ENCODE peak calls at places on chromosomes 7 and 10, in eight cellular contexts. D is thoracic aorta; O is CD8-positive, alpha-beta T cell; L is heart right ventricle; W is PC-9; H is kidney epithelial cell; N is nephron progenitor cell; U is AG04449. Q is an unnamed sample.

GRCh38 chr10:90818736-90819135 is 39.1 kb downstream of the HTR7 start:
- DNase-seq in U (no peak), H (no peak), W (no peak), D (no peak), O (no peak), N (no peak), L (no peak), Q (no peak)

GRCh38 chr10:784759-785538 is 95.5 kb upstream of the DIP2C start:
- DNase-seq in U (peak; percentile 33), O (no peak), D (peak; percentile 44), L (peak; percentile 33), H (peak; percentile 21), W (no peak), N (peak; percentile 68), Q (peak; percentile 45)

GRCh38 chr7:4699897-4700296 is 17.8 kb downstream of the FOXK1 start:
- DNase-seq in O (no peak), U (no peak), H (no peak), N (no peak), W (no peak), L (no peak), D (no peak), Q (no peak)

GRCh38 chr10:37856881-37857286 is 526 bp downstream of the ZNF248 start:
- DNase-seq in D (no peak), L (peak; percentile 30), H (no peak), O (no peak), N (no peak), W (no peak), U (no peak), Q (peak; percentile 28)

GRCh38 chr10:104254493-104255243 is at the start of gene GSTO1:
- DNase-seq in O (no peak), D (peak; percentile 45), L (peak; percentile 84), U (no peak), H (no peak), N (peak; percentile 70), W (peak; percentile 52), Q (peak; percentile 72)

GRCh38 chr10:122013311-122013780 is 24.4 kb downstream of the TACC2 start:
- DNase-seq in L (peak; percentile 22), W (no peak), O (no peak), D (no peak), U (no peak), N (no peak), H (no peak), Q (no peak)

GRCh38 chr10:91149550-91149949 is 70.9 kb upstream of the PCGF5 start:
- DNase-seq in U (no peak), L (no peak), N (no peak), D (no peak), H (no peak), O (no peak), W (no peak), Q (no peak)

GRCh38 chr10:130429809-130430208 is 293.6 kb downstream of the GLRX3 start:
- DNase-seq in U (no peak), L (no peak), W (no peak), H (no peak), N (no peak), O (no peak), D (no peak), Q (no peak)

GRCh38 chr7:126803060-126803665 is 449.6 kb downstream of the GRM8 start:
- DNase-seq in D (no peak), L (peak; percentile 28), O (no peak), W (peak; percentile 64), H (peak; percentile 28), U (peak; percentile 4), N (peak; percentile 46), Q (peak; percentile 76)

GRCh38 chr7:81470084-81470723 is 299.6 kb downstream of the HGF start:
- DNase-seq in O (no peak), D (no peak), N (peak; percentile 80), W (peak; percentile 50), U (no peak), H (peak; percentile 25), L (peak; percentile 69), Q (peak; percentile 9)

GRCh38 chr10:7333995-7334964 is 76.6 kb downstream of the SFMBT2 start:
- DNase-seq in H (no peak), W (no peak), U (no peak), D (no peak), L (peak; percentile 25), N (no peak), O (no peak), Q (no peak)

GRCh38 chr7:107667341-107667740 is 6.7 kb downstream of the SLC26A4 start:
- DNase-seq in U (no peak), N (no peak), H (no peak), W (no peak), O (no peak), L (no peak), D (no peak), Q (no peak)

GRCh38 chr7:157614457-157615020 is 277.7 kb downstream of the DNAJB6 start:
- DNase-seq in O (no peak), W (no peak), H (no peak), L (no peak), U (no peak), N (no peak), D (no peak), Q (no peak)

GRCh38 chr7:101170617-101171441 is 5.5 kb upstream of the VGF start:
- DNase-seq in W (no peak), D (no peak), N (no peak), O (no peak), U (no peak), L (no peak), H (no peak), Q (no peak)

GRCh38 chr7:101172005-101172853 is 6.9 kb upstream of the VGF start:
- DNase-seq in D (no peak), L (no peak), O (no peak), W (no peak), N (no peak), H (no peak), U (no peak), Q (no peak)

GRCh38 chr7:101172854-101173751 is 7.0 kb downstream of the NAT16 start:
- DNase-seq in N (no peak), O (no peak), L (peak; percentile 55), H (no peak), D (no peak), U (no peak), W (peak; percentile 72), Q (no peak)

GRCh38 chr7:101169838-101170531 is 4.6 kb upstream of the VGF start:
- DNase-seq in N (peak; percentile 93), H (no peak), W (no peak), U (no peak), L (peak; percentile 63), O (peak; percentile 68), D (no peak), Q (peak; percentile 81)

GRCh38 chr7:101171442-101171837 is 6.1 kb upstream of the VGF start:
- DNase-seq in O (no peak), H (no peak), D (no peak), W (no peak), U (no peak), L (no peak), N (no peak), Q (no peak)
- TF ChIP-seq CTCF in O (no peak), H (peak; percentile 21), D (no peak), W (no peak), U (peak; percentile 47), L (no peak), N (no peak), Q (no peak)

GRCh38 chr10:96205580-96205979 is 65.8 kb downstream of the BLNK start:
- DNase-seq in D (no peak), O (no peak), H (no peak), U (no peak), L (no peak), W (no peak), N (no peak), Q (no peak)

GRCh38 chr10:96201525-96201924 is 69.8 kb downstream of the BLNK start:
- DNase-seq in W (no peak), N (no peak), U (no peak), H (no peak), L (no peak), O (no peak), D (no peak), Q (no peak)
- TF ChIP-seq CTCF in W (no peak), N (no peak), U (no peak), H (no peak), L (no peak), O (no peak), D (no peak), Q (no peak)

GRCh38 chr7:95899919-95900513 is 127.7 kb downstream of the DYNC1I1 start:
- DNase-seq in W (no peak), U (no peak), L (no peak), D (no peak), H (no peak), O (no peak), N (peak; percentile 10), Q (no peak)
- TF ChIP-seq CTCF in W (no peak), U (no peak), L (no peak), D (no peak), H (no peak), O (no peak), N (no peak), Q (no peak)

GRCh38 chr7:86778271-86778670 is 134.6 kb downstream of the GRM3 start:
- DNase-seq in N (no peak), D (no peak), W (no peak), H (no peak), O (no peak), L (no peak), U (no peak), Q (no peak)

GRCh38 chr7:86773309-86773708 is 129.6 kb downstream of the GRM3 start:
- DNase-seq in U (no peak), H (no peak), L (no peak), N (no peak), W (no peak), O (no peak), D (no peak), Q (no peak)

GRCh38 chr7:86776136-86776535 is 132.4 kb downstream of the GRM3 start:
- DNase-seq in W (no peak), L (no peak), U (no peak), H (no peak), D (no peak), N (no peak), O (no peak), Q (no peak)

GRCh38 chr7:86775203-86775602 is 131.5 kb downstream of the GRM3 start:
- DNase-seq in L (no peak), D (no peak), U (no peak), H (no peak), W (no peak), N (no peak), O (no peak), Q (no peak)
- TF ChIP-seq CTCF in L (no peak), D (no peak), U (no peak), H (no peak), W (no peak), N (no peak), O (no peak), Q (no peak)

DNA sequence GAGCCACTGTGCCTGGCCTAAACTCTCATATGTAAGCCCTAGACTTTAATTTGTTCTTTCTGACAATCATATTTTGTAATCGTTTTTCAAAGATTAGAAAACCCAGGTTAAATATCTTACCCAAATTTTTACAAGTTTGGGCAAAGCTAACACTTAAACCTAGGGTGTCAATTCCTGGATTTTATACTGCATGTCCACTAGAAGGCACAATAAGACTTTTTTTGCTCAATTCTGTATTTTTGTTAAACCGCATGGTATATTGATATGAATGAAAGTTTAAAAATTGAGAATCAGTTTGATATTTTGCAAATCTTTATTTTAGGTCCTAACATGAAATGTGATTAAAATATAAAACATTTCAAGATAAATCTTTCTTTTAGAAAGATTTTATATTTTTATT is 29.3 kb downstream of the DYNC2I1 start:
- DNase-seq in U (no peak), L (no peak), O (no peak), W (no peak), N (no peak), H (no peak), D (no peak), Q (no peak)
- TF ChIP-seq CTCF in U (no peak), L (peak; percentile 40), O (no peak), W (peak; percentile 75), N (peak; percentile 32), H (peak; percentile 30), D (peak; percentile 20), Q (peak; percentile 31)